ENCODE peak calls at places on chromosomes 3 and 15, in ten cellular contexts. S, X, W, P, T, C, F, R, Y and U are unnamed samples.

GRCh38 chr3:75396316-75396802 is 267.8 kb upstream of the FRG2C start:
- DNase-seq in S (no peak), X (no peak), W (no peak), P (no peak), T (no peak), C (no peak), F (no peak), R (no peak), Y (no peak), U (no peak)

GRCh38 chr15:82012908-82013307 is 32.9 kb downstream of the MEX3B start:
- DNase-seq in S (no peak), X (no peak), W (no peak), P (no peak), T (no peak), C (no peak), F (no peak), R (no peak), Y (no peak), U (no peak)

GRCh38 chr3:86865506-86865905 is 125.4 kb downstream of the VGLL3 start:
- DNase-seq in S (no peak), X (peak), W (peak), P (no peak), T (no peak), C (no peak), F (no peak), R (peak), Y (no peak), U (no peak)

GRCh38 chr15:63940956-63941620 is 105.2 kb downstream of the DAPK2 start:
- DNase-seq in S (no peak), X (no peak), W (no peak), P (no peak), T (no peak), C (no peak), F (no peak), R (no peak), Y (no peak), U (peak)

GRCh38 chr15:51600114-51600513 is 22.5 kb downstream of the DMXL2 start:
- DNase-seq in S (no peak), X (peak), W (peak), P (no peak), T (peak), C (peak), F (no peak), R (no peak), Y (no peak), U (no peak)

GRCh38 chr3:112089956-112090898 is 4.0 kb downstream of the C3orf52 start:
- DNase-seq in S (no peak), X (no peak), W (no peak), P (peak), T (no peak), C (no peak), F (no peak), R (no peak), Y (no peak), U (no peak)

GRCh38 chr3:126484148-126484547 is 8.5 kb upstream of the ZXDC start:
- DNase-seq in S (no peak), X (no peak), W (no peak), P (no peak), T (no peak), C (no peak), F (no peak), R (no peak), Y (no peak), U (no peak)

GRCh38 chr15:88956263-88956662 is 43.1 kb upstream of the MFGE8 start:
- DNase-seq in S (no peak), X (no peak), W (no peak), P (no peak), T (no peak), C (no peak), F (no peak), R (no peak), Y (no peak), U (no peak)

GRCh38 chr3:183253961-183254815 is 1.1 kb downstream of the B3GNT5 start:
- DNase-seq in S (peak), X (no peak), W (peak), P (no peak), T (peak), C (no peak), F (peak), R (no peak), Y (no peak), U (no peak)

GRCh38 chr3:10485380-10485779 is 20.0 kb downstream of the ATP2B2 start:
- DNase-seq in S (no peak), X (no peak), W (no peak), P (no peak), T (no peak), C (no peak), F (no peak), R (no peak), Y (no peak), U (no peak)

GRCh38 chr3:117480493-117480892 is 770.9 kb downstream of the TUSC7 start:
- DNase-seq in S (no peak), X (no peak), W (no peak), P (no peak), T (no peak), C (no peak), F (no peak), R (no peak), Y (no peak), U (no peak)

GRCh38 chr15:48265145-48265544 is 59.0 kb downstream of the SLC12A1 start:
- DNase-seq in S (no peak), X (no peak), W (no peak), P (no peak), T (no peak), C (no peak), F (no peak), R (no peak), Y (no peak), U (no peak)

GRCh38 chr3:72591522-72592421 is 256.5 kb downstream of the SHQ1 start:
- DNase-seq in S (peak), X (peak), W (peak), P (no peak), T (peak), C (peak), F (no peak), R (peak), Y (no peak), U (peak)

GRCh38 chr3:69451594-69451993 is 65.7 kb upstream of the FRMD4B start:
- DNase-seq in S (no peak), X (no peak), W (no peak), P (no peak), T (no peak), C (no peak), F (no peak), R (no peak), Y (no peak), U (no peak)

GRCh38 chr3:186361612-186362408 is at the start of gene DGKG:
- DNase-seq in S (peak), X (no peak), W (no peak), P (peak), T (peak), C (no peak), F (peak), R (no peak), Y (peak), U (peak)

GRCh38 chr3:117074833-117075232 is 365.3 kb downstream of the TUSC7 start:
- DNase-seq in S (no peak), X (peak), W (no peak), P (no peak), T (no peak), C (no peak), F (no peak), R (no peak), Y (no peak), U (no peak)

GRCh38 chr15:68608844-68609232 is 30.0 kb downstream of the CORO2B start:
- DNase-seq in S (no peak), X (no peak), W (no peak), P (no peak), T (no peak), C (no peak), F (no peak), R (no peak), Y (no peak), U (no peak)

GRCh38 chr3:67384790-67385397 is 269.5 kb downstream of the SUCLG2 start:
- DNase-seq in S (no peak), X (peak), W (peak), P (peak), T (peak), C (peak), F (no peak), R (no peak), Y (peak), U (no peak)

GRCh38 chr3:168995129-168995528 is 668.4 kb downstream of the MECOM start:
- DNase-seq in S (no peak), X (no peak), W (no peak), P (no peak), T (no peak), C (no peak), F (no peak), R (no peak), Y (no peak), U (no peak)

GRCh38 chr15:78243491-78243941 is 9.2 kb upstream of the ACSBG1 start:
- DNase-seq in S (no peak), X (peak), W (peak), P (no peak), T (peak), C (peak), F (peak), R (no peak), Y (no peak), U (no peak)

GRCh38 chr3:174725303-174725702 is 133.8 kb upstream of the NAALADL2 start:
- DNase-seq in S (no peak), X (no peak), W (no peak), P (no peak), T (no peak), C (no peak), F (no peak), R (no peak), Y (no peak), U (no peak)

GRCh38 chr15:85671156-85671555 is 123.6 kb downstream of the KLHL25 start:
- DNase-seq in S (no peak), X (peak), W (no peak), P (no peak), T (no peak), C (no peak), F (no peak), R (no peak), Y (no peak), U (no peak)

GRCh38 chr3:33385423-33385822 is 54.8 kb downstream of the UBP1 start:
- DNase-seq in S (no peak), X (no peak), W (no peak), P (peak), T (no peak), C (no peak), F (no peak), R (no peak), Y (no peak), U (no peak)

GRCh38 chr15:96037584-96037983 is 292.9 kb upstream of the NR2F2 start:
- DNase-seq in S (no peak), X (no peak), W (peak), P (no peak), T (no peak), C (peak), F (no peak), R (no peak), Y (peak), U (no peak)

GRCh38 chr3:127589600-127590281 is 792 bp downstream of the TPRA1 start:
- DNase-seq in S (peak), X (peak), W (peak), P (peak), T (peak), C (no peak), F (peak), R (no peak), Y (no peak), U (no peak)

GRCh38 chr3:71724584-71725278 is 471 bp downstream of the EIF4E3 start:
- DNase-seq in S (peak), X (no peak), W (no peak), P (no peak), T (peak), C (no peak), F (peak), R (no peak), Y (no peak), U (no peak)

GRCh38 chr3:140050977-140051957 is 116.3 kb downstream of the CLSTN2 start:
- DNase-seq in S (no peak), X (peak), W (no peak), P (no peak), T (no peak), C (no peak), F (no peak), R (no peak), Y (no peak), U (no peak)

GRCh38 chr3:5974637-5975322 is 787.3 kb downstream of the EDEM1 start:
- DNase-seq in S (no peak), X (no peak), W (no peak), P (no peak), T (no peak), C (no peak), F (no peak), R (no peak), Y (no peak), U (no peak)

GRCh38 chr15:70493376-70493775 is 270.0 kb downstream of the UACA start:
- DNase-seq in S (no peak), X (no peak), W (no peak), P (no peak), T (no peak), C (no peak), F (no peak), R (no peak), Y (no peak), U (no peak)

GRCh38 chr3:89246326-89246725 is 138.9 kb downstream of the EPHA3 start:
- DNase-seq in S (no peak), X (no peak), W (no peak), P (no peak), T (no peak), C (no peak), F (no peak), R (no peak), Y (no peak), U (no peak)

GRCh38 chr15:74642328-74642723 is 26.7 kb downstream of the CLK3 start:
- DNase-seq in S (no peak), X (no peak), W (no peak), P (no peak), T (peak), C (no peak), F (no peak), R (no peak), Y (no peak), U (no peak)

GRCh38 chr3:174945951-174946350 is 86.8 kb downstream of the NAALADL2 start:
- DNase-seq in S (no peak), X (no peak), W (peak), P (no peak), T (no peak), C (no peak), F (no peak), R (no peak), Y (no peak), U (no peak)

GRCh38 chr3:68103811-68104210 is 449.4 kb upstream of the SUCLG2 start:
- DNase-seq in S (no peak), X (no peak), W (no peak), P (no peak), T (no peak), C (no peak), F (no peak), R (no peak), Y (no peak), U (no peak)

GRCh38 chr3:85785766-85786165 is 827.0 kb downstream of the CADM2 start:
- DNase-seq in S (no peak), X (peak), W (no peak), P (no peak), T (no peak), C (no peak), F (no peak), R (no peak), Y (no peak), U (no peak)

GRCh38 chr15:80971143-80971542 is 18.5 kb downstream of the MESD start:
- DNase-seq in S (no peak), X (no peak), W (no peak), P (no peak), T (no peak), C (no peak), F (no peak), R (no peak), Y (no peak), U (no peak)
- TF ChIP-seq CTCF in S (no peak), X (no peak), W (no peak), P (no peak), T (no peak), C (no peak), F (no peak), R (no peak), Y (no peak), U (no peak)

DNA sequence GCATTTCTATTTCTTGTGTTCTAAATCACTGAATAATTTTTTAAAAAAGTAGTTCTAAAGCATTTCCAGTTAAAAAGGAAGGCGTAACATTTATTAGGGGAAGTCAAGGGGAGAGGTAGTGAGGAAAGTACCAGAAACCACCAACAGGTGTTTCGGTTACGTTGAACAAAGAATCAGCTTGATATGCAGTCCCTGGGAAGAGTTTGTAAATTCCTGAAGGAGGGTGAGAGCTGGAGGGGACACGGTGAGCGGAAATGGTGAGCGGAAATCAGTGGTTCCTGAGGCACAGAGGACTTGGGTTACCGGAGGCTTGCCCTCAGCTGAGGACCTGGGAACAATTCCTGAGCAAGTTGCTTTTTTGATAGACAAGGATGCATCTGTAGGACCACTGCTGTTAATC is 17.8 kb downstream of the MAP2K1 start:
- DNase-seq in S (no peak), X (no peak), W (no peak), P (no peak), T (no peak), C (no peak), F (no peak), R (no peak), Y (no peak), U (no peak)
- TF ChIP-seq CTCF in S (no peak), X (no peak), W (no peak), P (no peak), T (no peak), C (no peak), F (no peak), R (no peak), Y (no peak), U (no peak)

DNA sequence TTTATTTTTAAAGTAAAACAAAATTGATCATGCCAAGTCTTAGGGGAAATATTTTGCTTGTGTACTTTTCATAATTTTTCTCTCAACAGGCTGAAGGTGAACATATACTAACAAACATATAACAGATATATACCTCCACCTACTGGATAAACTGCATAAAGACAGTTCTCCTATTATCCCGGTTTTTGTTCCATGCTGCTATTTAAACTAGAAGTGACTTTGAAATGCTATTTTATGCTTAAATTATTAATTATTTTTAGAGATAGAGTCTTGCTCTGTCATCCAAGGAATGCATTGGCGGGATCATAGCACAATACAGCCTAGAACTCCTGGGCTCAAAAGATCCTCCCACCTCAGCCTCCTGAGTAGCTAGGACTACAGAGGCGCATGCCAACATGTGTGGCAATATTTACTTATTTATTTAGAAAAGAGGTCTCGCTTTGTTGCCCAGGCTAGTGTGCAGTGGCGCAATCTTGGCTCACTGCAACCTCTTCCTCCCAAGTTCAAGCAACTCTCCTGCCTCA is 49.8 kb downstream of the ST3GAL6 start:
- DNase-seq in S (no peak), X (peak), W (no peak), P (peak), T (peak), C (no peak), F (no peak), R (no peak), Y (no peak), U (no peak)
- TF ChIP-seq CTCF in S (peak), X (peak), W (peak), P (peak), T (no peak), C (peak), F (peak), R (peak), Y (peak), U (peak)

DNA sequence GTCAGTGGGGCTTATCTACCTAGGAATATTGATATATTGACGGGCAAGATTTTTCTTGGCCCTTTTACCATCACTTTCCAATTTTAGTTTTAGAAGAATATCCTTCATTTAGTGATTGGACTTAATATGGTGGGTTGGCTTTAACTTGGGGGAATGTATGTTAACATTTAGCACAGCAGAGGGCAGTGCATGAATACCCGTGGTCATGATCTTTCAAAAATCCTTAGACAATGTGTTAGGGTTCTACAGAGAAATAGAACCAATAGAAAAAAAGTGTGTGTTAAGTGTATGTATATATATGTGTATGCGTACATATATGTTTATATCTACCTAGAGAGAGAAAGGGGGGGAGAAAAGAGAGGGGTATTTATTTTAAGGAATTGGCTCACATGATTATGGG is 36.9 kb downstream of the GPR171 start:
- DNase-seq in S (no peak), X (peak), W (no peak), P (no peak), T (no peak), C (no peak), F (no peak), R (no peak), Y (no peak), U (no peak)
- TF ChIP-seq CTCF in S (no peak), X (peak), W (peak), P (peak), T (no peak), C (peak), F (no peak), R (no peak), Y (no peak), U (no peak)

DNA sequence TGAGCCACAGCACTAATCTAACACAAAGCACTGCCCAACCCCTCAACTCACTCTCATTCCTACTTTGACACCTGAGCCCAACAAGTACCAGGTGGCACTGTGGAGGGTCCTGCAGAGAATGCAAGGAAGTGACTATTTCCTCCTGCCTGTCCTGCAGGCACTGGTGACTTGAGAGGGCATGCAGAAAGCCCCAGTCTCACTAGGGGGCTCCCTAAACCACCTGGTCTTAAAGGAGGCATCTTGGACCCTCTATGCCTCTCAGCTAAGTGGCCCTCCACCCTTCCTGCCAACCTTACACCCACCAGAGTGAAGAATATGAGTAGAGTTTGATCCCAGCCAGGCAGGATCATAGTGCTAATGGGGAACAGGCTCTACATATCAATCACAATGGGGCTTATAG is 15.2 kb downstream of the TRAIP start:
- DNase-seq in S (no peak), X (peak), W (peak), P (peak), T (peak), C (no peak), F (no peak), R (no peak), Y (no peak), U (no peak)
- TF ChIP-seq CTCF in S (no peak), X (peak), W (peak), P (peak), T (no peak), C (peak), F (no peak), R (peak), Y (peak), U (peak)

GRCh38 chr3:16511561-16512434 is 1.7 kb downstream of the RFTN1 start:
- DNase-seq in S (peak), X (peak), W (peak), P (peak), T (no peak), C (peak), F (no peak), R (peak), Y (peak), U (no peak)

GRCh38 chr3:16513141-16514020 is at the start of gene RFTN1:
- DNase-seq in S (peak), X (peak), W (peak), P (peak), T (peak), C (peak), F (peak), R (no peak), Y (peak), U (no peak)

GRCh38 chr3:16514021-16514700 is 662 bp upstream of the RFTN1 start:
- DNase-seq in S (no peak), X (no peak), W (no peak), P (no peak), T (no peak), C (no peak), F (no peak), R (no peak), Y (no peak), U (no peak)

GRCh38 chr3:16510620-16511319 is 2.7 kb downstream of the RFTN1 start:
- DNase-seq in S (no peak), X (no peak), W (no peak), P (peak), T (no peak), C (no peak), F (no peak), R (no peak), Y (no peak), U (no peak)

GRCh38 chr3:16512435-16513140 is 911 bp downstream of the RFTN1 start:
- DNase-seq in S (peak), X (no peak), W (peak), P (peak), T (peak), C (no peak), F (peak), R (no peak), Y (peak), U (no peak)
- TF ChIP-seq CTCF in S (no peak), X (no peak), W (no peak), P (peak), T (no peak), C (no peak), F (no peak), R (no peak), Y (no peak), U (no peak)